ENCODE peak calls at places on chromosomes 12 and 14, in six cellular contexts. W, C, B, V, S and P are unnamed samples. For H3K27me3, the result is how much of the 10 kb centered on the place peaks cover.

GRCh38 chr14:99733551-99734405 is 49.7 kb downstream of the CYP46A1 start:
- DNase-seq in C (peak), W (peak), S (peak), V (peak), B (no peak), P (peak)

GRCh38 chr14:99786423-99787051 is 6.7 kb upstream of the EML1 start:
- DNase-seq in C (no peak), W (peak), B (no peak), S (no peak), V (no peak), P (no peak)

GRCh38 chr12:41527529-41528116 is 339.5 kb downstream of the PDZRN4 start:
- DNase-seq in S (no peak), B (no peak), W (no peak), C (no peak), V (no peak), P (no peak)

GRCh38 chr12:64066776-64067175 is 155.3 kb downstream of the KICS2 start:
- DNase-seq in C (no peak), V (no peak), W (no peak), S (no peak), B (no peak), P (no peak)

GRCh38 chr14:95054346-95055280 is 102.7 kb downstream of the DICER1 start:
- DNase-seq in S (no peak), C (peak), B (no peak), W (no peak), V (no peak), P (no peak)

GRCh38 chr12:88893801-88894200 is 313.5 kb upstream of the KITLG start:
- DNase-seq in W (no peak), S (no peak), V (no peak), C (no peak), B (no peak), P (no peak)

GRCh38 chr12:95497031-95497430 is 23.1 kb downstream of the METAP2 start:
- DNase-seq in S (no peak), V (no peak), B (no peak), W (no peak), C (no peak), P (no peak)

GRCh38 chr12:96503971-96504370 is 14.6 kb downstream of the CFAP54 start:
- DNase-seq in W (no peak), C (no peak), S (no peak), B (no peak), V (no peak), P (no peak)

GRCh38 chr12:32737715-32738114 is 18.0 kb downstream of the YARS2 start:
- DNase-seq in V (no peak), C (no peak), S (no peak), B (no peak), W (no peak), P (no peak)

DNA sequence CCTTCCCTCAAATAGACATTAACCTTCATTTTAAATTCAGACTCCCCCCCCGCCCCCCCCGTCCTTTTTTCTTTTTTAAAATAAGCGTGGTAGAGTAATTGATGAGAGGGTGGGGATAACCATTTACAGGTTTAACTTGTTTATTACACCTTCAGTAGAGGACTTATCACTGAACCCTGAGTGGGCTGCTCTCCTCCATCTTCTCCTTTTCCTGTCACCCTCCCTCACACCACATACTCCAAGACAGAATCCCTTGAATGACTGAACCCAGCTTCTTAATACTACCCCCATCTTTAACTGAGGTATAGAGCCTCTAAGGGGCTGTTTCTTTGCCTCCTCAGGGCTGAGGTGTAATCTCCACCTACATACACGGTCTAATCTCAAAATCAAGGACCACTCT is 3.7 kb upstream of the IKZF4 start:
- DNase-seq in S (no peak), V (no peak), C (no peak), B (no peak), W (no peak), P (no peak)
- H3K27me3 ChIP-seq in S (under half), V (under half), C (under half), B (under half), W (under half), P (under half)

GRCh38 chr12:59808317-59808910 is 212.6 kb downstream of the SLC16A7 start:
- DNase-seq in W (no peak), B (no peak), C (no peak), S (no peak), V (no peak), P (no peak)
- TF ChIP-seq CTCF in W (peak), B (peak), C (peak), S (peak), V (peak), P (peak)

DNA sequence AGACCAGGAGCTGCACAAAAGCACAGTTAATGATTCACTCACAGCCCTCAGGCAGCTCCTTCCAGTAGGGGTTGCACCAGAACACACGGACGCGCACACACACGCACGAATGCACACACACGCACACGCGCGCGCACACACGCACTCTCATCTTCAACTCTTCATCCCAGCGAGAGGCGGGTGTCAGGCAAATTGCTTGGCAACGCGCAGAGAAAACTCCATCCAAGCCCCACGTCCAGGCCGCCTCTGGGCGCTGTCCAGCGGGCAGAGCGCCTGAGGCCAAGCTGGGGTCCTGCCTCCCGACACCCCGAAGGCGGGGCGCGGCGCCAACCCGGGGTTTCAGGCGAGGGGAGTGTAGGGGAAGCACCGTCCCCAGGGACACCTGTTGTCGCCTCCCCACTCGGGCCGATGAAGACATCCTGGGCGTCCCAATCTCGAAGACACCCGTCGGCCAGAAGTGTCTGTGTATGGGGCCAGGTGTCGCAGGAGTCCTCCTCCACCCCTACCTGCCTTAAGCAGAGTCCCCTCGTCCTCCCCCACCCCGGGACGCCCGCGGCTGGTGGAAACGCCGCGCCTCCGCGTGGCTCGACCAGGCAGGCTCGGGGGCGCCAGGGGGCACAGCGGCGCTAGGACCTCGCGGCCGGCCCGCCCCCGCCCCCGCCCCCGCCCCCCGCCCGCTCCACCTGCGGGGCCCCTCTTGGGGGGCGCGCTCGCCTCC is 35.6 kb upstream of the STON2 start:
- DNase-seq in S (peak), W (peak), C (peak), B (no peak), V (peak), P (no peak)
- H3K4me3 ChIP-seq in S (peak), W (peak), C (peak), B (peak), V (peak), P (peak)

DNA sequence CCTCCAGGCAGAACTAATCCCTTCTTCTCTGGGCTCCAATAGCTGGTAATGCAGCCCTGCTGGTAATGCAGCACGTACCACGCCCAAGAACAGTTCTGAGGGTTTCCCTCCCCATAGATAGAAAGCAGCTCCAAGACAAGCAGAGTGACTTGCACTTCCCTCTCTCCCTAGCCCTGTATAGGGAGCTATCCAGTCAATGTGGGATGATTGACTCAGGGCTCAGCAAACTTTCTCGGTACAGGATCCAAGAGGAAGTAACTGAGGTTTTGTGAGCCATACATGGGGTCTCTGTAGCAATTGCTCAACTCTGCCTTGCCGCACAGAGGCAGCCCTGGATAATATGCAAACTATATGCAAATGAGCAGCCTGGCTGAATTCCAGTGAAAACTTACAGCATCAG is 15.5 kb upstream of the FKBP4 start:
- DNase-seq in W (no peak), V (no peak), C (no peak), S (no peak), B (no peak), P (no peak)
- H3K27me3 ChIP-seq in W (under half), V (under half), C (under half), S (under half), B (under half), P (under half)

DNA sequence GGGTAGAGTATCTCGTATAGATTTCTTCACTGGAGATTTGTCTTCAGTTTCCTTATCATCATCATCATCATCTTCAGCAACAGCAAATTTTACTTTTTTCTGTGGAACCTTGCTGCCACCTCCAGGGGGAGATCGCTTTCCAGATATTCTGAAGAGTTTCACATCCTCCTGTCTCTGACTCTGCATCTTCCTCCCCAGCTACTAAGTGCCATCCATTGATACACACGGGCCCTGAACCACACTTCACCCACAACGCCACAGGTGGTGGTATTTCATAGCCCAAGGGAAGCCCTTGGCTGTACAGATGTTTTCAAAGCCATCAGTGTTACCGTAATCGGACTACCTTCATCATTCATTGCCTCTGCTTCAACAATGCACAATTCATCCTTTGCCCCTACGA is 82.2 kb downstream of the PPP2R5C start:
- DNase-seq in B (no peak), C (no peak), S (no peak), V (no peak), W (no peak), P (no peak)
- TF ChIP-seq CTCF in B (peak), C (peak), S (no peak), V (peak), W (peak), P (peak)

DNA sequence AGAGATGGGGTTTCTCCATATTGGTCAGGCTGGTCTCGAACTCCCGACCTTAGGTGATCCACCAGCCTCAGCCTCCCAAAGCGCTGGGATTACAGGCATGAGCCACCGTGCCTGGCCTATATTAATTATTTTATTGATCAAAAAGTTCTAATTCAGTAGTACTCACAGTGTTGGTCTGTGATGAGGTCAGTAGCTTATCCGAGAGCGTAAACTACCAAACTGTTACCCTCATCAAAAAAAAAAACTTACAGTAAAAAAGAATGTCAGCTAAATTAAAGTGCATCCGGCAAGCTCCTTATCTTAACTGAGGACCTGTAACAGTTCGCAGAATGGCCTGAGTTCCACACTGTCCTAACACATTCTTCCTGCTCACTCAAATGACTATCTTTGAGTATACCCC is 228.2 kb downstream of the SOX5 start:
- DNase-seq in S (no peak), W (no peak), B (no peak), C (no peak), V (no peak), P (no peak)
- H3K4me3 ChIP-seq in S (no peak), W (no peak), B (no peak), C (no peak), V (no peak), P (no peak)

GRCh38 chr12:80766897-80767296 is 50.2 kb downstream of the MYF5 start:
- DNase-seq in S (no peak), V (no peak), B (no peak), C (no peak), W (no peak), P (no peak)
- H3K27me3 ChIP-seq in S (under half), V (under half), B (under half), C (under half), W (under half), P (under half)

GRCh38 chr14:70660967-70661871 is 19.5 kb downstream of the TTC9 start:
- DNase-seq in C (no peak), B (no peak), W (no peak), V (no peak), S (no peak), P (no peak)
- TF ChIP-seq CTCF in C (no peak), B (no peak), W (no peak), V (no peak), S (no peak), P (no peak)